ENCODE peak calls at places on chromosome 18, in six cellular contexts. K, I, P, S, C and N are unnamed samples. For H3K9me3 and H3K4me1, the result is how much of the 10 kb centered on the place peaks cover.

GRCh38 chr18:79952996-79953559 is 1.6 kb upstream of the SLC66A2 start:
- DNase-seq in K (no peak), I (peak), P (no peak), S (no peak), C (no peak), N (no peak)

GRCh38 chr18:47809420-47809819 is 121.0 kb downstream of the SMAD2 start:
- DNase-seq in K (no peak), I (no peak), P (no peak), S (no peak), C (no peak), N (no peak)

GRCh38 chr18:22503803-22504202 is 86.1 kb upstream of the CTAGE1 start:
- DNase-seq in K (peak), I (no peak), P (peak), S (peak), C (no peak), N (peak)

GRCh38 chr18:6366776-6367175 is 47.9 kb downstream of the L3MBTL4 start:
- DNase-seq in K (no peak), I (no peak), P (no peak), S (no peak), C (no peak), N (no peak)

GRCh38 chr18:49819768-49820662 is 6.7 kb upstream of the ACAA2 start:
- DNase-seq in K (no peak), I (no peak), P (no peak), S (no peak), C (no peak), N (no peak)

GRCh38 chr18:3044931-3045698 is 32.2 kb upstream of the LPIN2 start:
- DNase-seq in K (no peak), I (no peak), P (no peak), S (peak), C (peak), N (peak)

GRCh38 chr18:80065705-80066104 is 31.5 kb downstream of the RBFA start:
- DNase-seq in K (no peak), I (no peak), P (no peak), S (no peak), C (no peak), N (no peak)

GRCh38 chr18:24270937-24271380 is 126.7 kb downstream of the OSBPL1A start:
- DNase-seq in K (no peak), I (no peak), P (peak), S (no peak), C (no peak), N (no peak)

GRCh38 chr18:70181015-70181414 is 24.5 kb downstream of the RTTN start:
- DNase-seq in K (no peak), I (no peak), P (peak), S (no peak), C (no peak), N (no peak)

GRCh38 chr18:13137939-13138821 is 80.4 kb upstream of the LDLRAD4 start:
- DNase-seq in K (peak), I (no peak), P (peak), S (peak), C (no peak), N (peak)

GRCh38 chr18:55407774-55408535 is 180.0 kb downstream of the TCF4 start:
- DNase-seq in K (no peak), I (no peak), P (no peak), S (no peak), C (no peak), N (no peak)

GRCh38 chr18:55048892-55049291 is 89.6 kb upstream of the CCDC68 start:
- DNase-seq in K (no peak), I (no peak), P (peak), S (no peak), C (no peak), N (no peak)

GRCh38 chr18:48805826-48806535 is 144.8 kb downstream of the SMAD7 start:
- DNase-seq in K (peak), I (no peak), P (no peak), S (no peak), C (no peak), N (peak)

GRCh38 chr18:22800551-22800951 is 132.6 kb upstream of the RBBP8 start:
- DNase-seq in K (no peak), I (no peak), P (peak), S (peak), C (no peak), N (no peak)

GRCh38 chr18:51953521-51953920 is 386.5 kb upstream of the DCC start:
- DNase-seq in K (no peak), I (no peak), P (no peak), S (no peak), C (no peak), N (no peak)

GRCh38 chr18:74654637-74655036 is 57.0 kb downstream of the ZNF407 start:
- DNase-seq in K (no peak), I (no peak), P (peak), S (no peak), C (no peak), N (no peak)

GRCh38 chr18:10230072-10230471 is 224.4 kb upstream of the APCDD1 start:
- DNase-seq in K (no peak), I (no peak), P (peak), S (no peak), C (no peak), N (no peak)

GRCh38 chr18:63309422-63309821 is 10.1 kb downstream of the BCL2 start:
- DNase-seq in K (no peak), I (no peak), P (no peak), S (no peak), C (no peak), N (no peak)

GRCh38 chr18:62867521-62867920 is 152.2 kb downstream of the PHLPP1 start:
- DNase-seq in K (no peak), I (no peak), P (no peak), S (no peak), C (no peak), N (no peak)

GRCh38 chr18:12657048-12657848 is 659 bp downstream of the SPIRE1 start:
- DNase-seq in K (no peak), I (peak), P (peak), S (peak), C (peak), N (peak)

GRCh38 chr18:12374398-12374797 is 2.6 kb downstream of the AFG3L2 start:
- DNase-seq in K (no peak), I (no peak), P (no peak), S (no peak), C (no peak), N (no peak)

GRCh38 chr18:21456428-21457178 is 143.9 kb downstream of the ESCO1 start:
- DNase-seq in K (no peak), I (no peak), P (no peak), S (no peak), C (no peak), N (no peak)

GRCh38 chr18:12296457-12296856 is 11.6 kb upstream of the TUBB6 start:
- DNase-seq in K (no peak), I (no peak), P (no peak), S (no peak), C (no peak), N (no peak)

GRCh38 chr18:62877448-62878221 is 162.3 kb downstream of the PHLPP1 start:
- DNase-seq in K (no peak), I (peak), P (peak), S (no peak), C (no peak), N (no peak)

GRCh38 chr18:55777666-55778304 is 189.8 kb upstream of the TCF4 start:
- DNase-seq in K (no peak), I (no peak), P (no peak), S (no peak), C (no peak), N (no peak)

GRCh38 chr18:45617284-45617683 is 2.0 kb downstream of the SLC14A2 start:
- DNase-seq in K (peak), I (no peak), P (peak), S (peak), C (peak), N (peak)

GRCh38 chr18:10519999-10520935 is 5.6 kb upstream of the NAPG start:
- DNase-seq in K (peak), I (peak), P (peak), S (peak), C (peak), N (peak)

GRCh38 chr18:26480897-26481795 is 67.2 kb downstream of the KCTD1 start:
- DNase-seq in K (no peak), I (no peak), P (peak), S (no peak), C (no peak), N (no peak)

GRCh38 chr18:22471546-22472131 is 53.9 kb upstream of the CTAGE1 start:
- DNase-seq in K (peak), I (peak), P (peak), S (no peak), C (peak), N (peak)

GRCh38 chr18:63394954-63395353 is 27.3 kb downstream of the VPS4B start:
- DNase-seq in K (no peak), I (no peak), P (no peak), S (no peak), C (no peak), N (no peak)

GRCh38 chr18:26293982-26294381 is 67.7 kb downstream of the TAF4B start:
- DNase-seq in K (no peak), I (no peak), P (no peak), S (no peak), C (no peak), N (no peak)

DNA sequence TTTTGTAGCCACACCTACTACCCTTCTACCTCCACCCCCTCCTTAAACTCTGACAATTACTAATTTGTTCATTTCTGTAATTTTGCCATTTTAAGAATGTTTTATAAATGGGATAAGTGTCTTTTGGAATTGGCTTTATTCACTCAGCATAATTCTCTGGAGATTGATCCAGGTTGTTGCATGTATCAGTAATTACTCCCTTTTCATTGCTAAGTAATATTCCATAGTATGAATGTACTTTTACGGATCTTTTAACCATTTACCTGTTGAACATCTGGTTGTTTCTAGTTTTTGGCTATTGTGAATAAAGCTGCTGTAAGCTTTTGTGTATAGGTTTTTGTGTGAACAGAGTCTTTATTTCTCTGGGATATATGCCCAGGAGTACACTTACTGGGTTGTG is 4.1 kb downstream of the GALNT1 start:
- DNase-seq in K (no peak), I (no peak), P (no peak), S (no peak), C (no peak), N (no peak)
- H3K9me3 ChIP-seq in K (under half), I (under half), P (under half), S (under half), C (under half), N (under half)

GRCh38 chr18:28086530-28087172 is 90.3 kb downstream of the CDH2 start:
- DNase-seq in K (no peak), I (no peak), P (peak), S (no peak), C (no peak), N (no peak)
- H3K4me1 ChIP-seq in K (under half), I (half or more), P (under half), S (under half), C (under half), N (half or more)

DNA sequence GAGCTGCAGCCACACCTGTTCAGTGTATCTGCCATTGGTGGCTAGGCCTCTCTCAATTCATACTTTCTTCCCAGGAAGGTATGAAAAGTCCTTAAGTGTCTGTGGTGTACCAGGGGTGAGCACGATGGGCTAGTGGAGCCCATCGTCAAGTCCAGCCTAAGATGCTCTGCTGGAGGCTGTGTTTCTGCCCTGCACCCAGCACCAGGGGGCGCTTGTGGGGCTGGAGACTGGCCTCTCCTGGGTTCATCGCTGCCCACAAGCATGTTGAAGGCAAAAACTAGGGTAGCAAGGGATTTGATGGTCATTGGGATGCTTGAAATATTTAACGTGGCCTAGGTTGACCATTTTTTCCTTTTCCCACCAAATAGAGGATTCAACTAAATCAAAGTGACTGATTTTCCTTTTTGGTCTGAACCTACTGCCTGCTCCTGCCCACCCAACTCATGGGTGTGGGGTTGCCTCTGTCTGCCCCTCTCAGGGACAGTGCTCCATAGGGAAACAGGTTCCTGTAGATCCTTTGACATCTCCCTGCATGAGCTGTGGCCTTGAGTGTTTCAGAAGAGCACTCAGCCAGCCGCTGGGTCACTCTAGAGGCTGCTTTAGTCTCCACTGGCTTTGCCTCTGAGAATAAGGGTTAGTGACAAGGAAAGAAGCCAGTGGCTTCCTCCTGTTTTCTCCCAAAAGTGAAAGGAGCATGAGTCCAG is 59.0 kb downstream of the TPGS2 start:
- DNase-seq in K (no peak), I (peak), P (no peak), S (peak), C (no peak), N (no peak)
- TF ChIP-seq CTCF in K (peak), I (peak), P (peak), S (peak), C (no peak), N (peak)

GRCh38 chr18:58756596-58757240 is 85.5 kb downstream of the MALT1 start:
- DNase-seq in K (peak), I (no peak), P (no peak), S (no peak), C (no peak), N (no peak)
- H3K9me3 ChIP-seq in K (under half), I (under half), P (under half), S (under half), C (under half), N (under half)

DNA sequence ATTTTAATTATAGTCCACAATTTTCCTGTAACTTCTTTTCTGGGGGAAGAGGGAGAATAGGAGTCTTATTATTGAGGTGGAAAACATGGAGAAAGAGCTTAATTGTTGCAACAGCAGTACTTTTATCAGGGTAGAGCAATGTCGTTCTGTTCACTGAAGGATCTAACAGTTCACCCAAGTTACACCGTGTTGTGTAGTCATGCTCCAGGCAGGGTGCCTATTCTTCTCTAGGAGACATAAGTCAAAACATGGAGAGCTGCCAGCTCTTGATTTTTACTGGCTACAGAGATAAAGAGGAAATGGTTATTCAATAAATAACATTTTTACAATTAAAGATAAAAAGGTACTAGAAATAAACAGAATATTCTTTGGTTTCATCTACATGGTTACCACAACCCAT is 594.3 kb upstream of the NETO1 start:
- DNase-seq in K (no peak), I (no peak), P (peak), S (no peak), C (peak), N (no peak)
- H3K4me1 ChIP-seq in K (under half), I (under half), P (under half), S (under half), C (under half), N (under half)

DNA sequence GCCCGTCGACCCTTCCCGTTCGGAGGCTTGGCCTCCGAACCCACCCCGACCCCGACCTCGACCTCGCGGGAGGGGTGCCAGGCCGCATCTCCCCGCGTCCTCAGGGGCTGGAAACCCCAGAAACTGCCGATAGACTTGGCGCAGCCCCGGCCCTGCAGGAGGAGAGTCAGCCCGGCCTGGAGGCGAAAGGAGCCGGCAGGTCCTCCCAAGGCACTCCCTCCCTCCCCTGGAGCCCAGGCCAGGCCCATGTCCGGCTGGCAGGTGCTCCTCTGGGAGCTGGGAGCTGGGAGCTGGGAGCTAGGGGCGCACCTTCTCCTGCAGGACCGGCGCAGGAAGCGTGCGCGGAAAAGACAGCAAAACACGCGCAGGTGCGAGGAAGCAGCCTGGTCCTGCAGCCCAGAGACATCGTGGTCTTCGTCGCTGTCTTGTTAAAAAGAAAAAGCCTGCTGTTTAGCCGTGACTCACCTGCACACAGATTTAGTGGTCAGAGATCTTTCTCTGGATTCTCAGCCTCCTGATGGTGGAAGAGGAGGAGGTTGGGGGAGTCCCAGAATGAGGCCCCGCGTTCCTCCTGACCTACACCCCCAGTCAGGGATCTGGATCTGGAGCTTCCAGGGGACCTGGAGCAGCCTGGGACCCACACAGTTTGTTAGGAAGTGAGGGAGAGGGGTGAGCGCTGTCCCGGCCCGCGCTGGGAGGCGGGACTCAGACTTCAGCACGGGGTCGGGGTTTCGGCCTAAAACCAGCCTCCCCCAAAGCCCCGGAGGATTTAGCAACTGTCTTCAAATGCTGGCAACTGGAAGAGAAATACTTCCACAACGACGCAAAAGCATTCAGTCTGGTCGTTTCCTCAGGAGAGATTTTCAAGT is 702 bp upstream of the MBP start:
- DNase-seq in K (no peak), I (peak), P (no peak), S (peak), C (peak), N (no peak)
- TF ChIP-seq CTCF in K (no peak), I (no peak), P (no peak), S (no peak), C (no peak), N (no peak)